ENCODE peak calls at places on chromosomes 5 and 9, in five cellular contexts. W, C, J, A and O are unnamed samples.

GRCh38 chr5:128276537-128277216 is 193.1 kb downstream of the SLC12A2 start:
- DNase-seq in C (no peak), A (peak; percentile 29), W (no peak), J (no peak), O (peak; percentile 29)

GRCh38 chr5:6461006-6461405 is 12.3 kb downstream of the UBE2QL1 start:
- DNase-seq in C (no peak), W (no peak), J (no peak), A (no peak), O (no peak)

GRCh38 chr9:98251554-98251953 is 3.9 kb downstream of the TBC1D2 start:
- DNase-seq in J (no peak), C (peak; percentile 73), A (peak; percentile 92), W (peak; percentile 64), O (peak; percentile 72)

GRCh38 chr5:87430863-87431262 is 18.1 kb upstream of the CCNH start:
- DNase-seq in J (no peak), A (no peak), C (no peak), W (no peak), O (no peak)

GRCh38 chr5:59088546-59088945 is 505.7 kb downstream of the RAB3C start:
- DNase-seq in C (no peak), A (no peak), J (no peak), W (no peak), O (no peak)

GRCh38 chr5:142151436-142152382 is 43.1 kb downstream of the NDFIP1 start:
- DNase-seq in C (peak; percentile 63), A (peak; percentile 78), J (peak; percentile 87), W (peak; percentile 91), O (peak; percentile 48)

GRCh38 chr9:120066315-120066714 is 513.7 kb downstream of the CDK5RAP2 start:
- DNase-seq in A (peak; percentile 88), C (no peak), W (no peak), J (no peak), O (no peak)

GRCh38 chr9:16131269-16131668 is 578.4 kb downstream of the CCDC171 start:
- DNase-seq in C (no peak), J (peak; percentile 56), A (peak; percentile 36), W (peak; percentile 55), O (no peak)

GRCh38 chr9:76609285-76610008 is 150.5 kb downstream of the GCNT1 start:
- DNase-seq in J (no peak), W (no peak), C (no peak), A (no peak), O (no peak)

GRCh38 chr9:96450613-96451544 is 910 bp downstream of the HABP4 start:
- DNase-seq in A (peak; percentile 56), C (no peak), W (peak; percentile 21), J (peak; percentile 52), O (no peak)

GRCh38 chr5:862367-863243 is 11.8 kb upstream of the ZDHHC11 start:
- DNase-seq in A (peak; percentile 38), J (no peak), C (no peak), W (peak; percentile 9), O (no peak)

GRCh38 chr5:158958048-158958994 is 141.4 kb downstream of the EBF1 start:
- DNase-seq in W (no peak), J (peak; percentile 89), A (peak; percentile 77), C (no peak), O (no peak)

DNA sequence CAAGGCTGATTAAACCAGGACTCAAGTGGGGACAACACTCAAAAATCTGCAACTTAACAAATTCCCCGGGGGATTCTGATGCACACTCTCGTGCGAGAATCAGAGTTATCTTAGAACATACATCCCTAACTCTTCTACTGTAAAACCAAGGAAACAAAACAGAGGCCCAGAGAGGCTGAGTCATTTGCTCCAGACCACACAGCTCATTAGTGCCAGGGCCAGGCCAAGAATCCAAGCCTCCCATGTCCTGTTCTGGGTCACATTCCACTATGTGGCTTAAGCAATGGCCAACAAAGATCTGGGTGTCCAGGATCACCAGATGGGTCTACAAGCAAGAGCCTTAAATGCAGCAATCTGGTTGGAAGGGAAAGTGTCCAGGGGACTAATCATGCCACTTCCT is 165.9 kb downstream of the ADAMTS12 start:
- DNase-seq in A (peak; percentile 74), J (no peak), W (no peak), C (no peak), O (no peak)
- TF ChIP-seq EZH2 in A (no peak), J (no peak), W (no peak), C (no peak), O (no peak)

GRCh38 chr5:177511796-177512675 is 2.4 kb upstream of the DOK3 start:
- DNase-seq in C (no peak), A (no peak), W (no peak), J (no peak), O (no peak)

GRCh38 chr5:177513500-177513899 is 3.3 kb downstream of the DDX41 start:
- DNase-seq in W (no peak), A (no peak), C (no peak), J (no peak), O (no peak)

GRCh38 chr5:177511181-177511580 is 1.6 kb upstream of the DOK3 start:
- DNase-seq in C (no peak), J (no peak), A (no peak), W (no peak), O (no peak)

GRCh38 chr5:177514541-177514940 is 2.2 kb downstream of the DDX41 start:
- DNase-seq in C (no peak), A (no peak), J (no peak), W (no peak), O (no peak)

GRCh38 chr5:177512736-177513380 is 3.2 kb upstream of the DOK3 start:
- DNase-seq in C (no peak), W (no peak), A (no peak), J (no peak), O (no peak)
- H3K4me3 ChIP-seq in C (no peak overlapping the region), W (no peak overlapping the region), A (no peak overlapping the region), J (no peak overlapping the region), O (no peak overlapping the region)

DNA sequence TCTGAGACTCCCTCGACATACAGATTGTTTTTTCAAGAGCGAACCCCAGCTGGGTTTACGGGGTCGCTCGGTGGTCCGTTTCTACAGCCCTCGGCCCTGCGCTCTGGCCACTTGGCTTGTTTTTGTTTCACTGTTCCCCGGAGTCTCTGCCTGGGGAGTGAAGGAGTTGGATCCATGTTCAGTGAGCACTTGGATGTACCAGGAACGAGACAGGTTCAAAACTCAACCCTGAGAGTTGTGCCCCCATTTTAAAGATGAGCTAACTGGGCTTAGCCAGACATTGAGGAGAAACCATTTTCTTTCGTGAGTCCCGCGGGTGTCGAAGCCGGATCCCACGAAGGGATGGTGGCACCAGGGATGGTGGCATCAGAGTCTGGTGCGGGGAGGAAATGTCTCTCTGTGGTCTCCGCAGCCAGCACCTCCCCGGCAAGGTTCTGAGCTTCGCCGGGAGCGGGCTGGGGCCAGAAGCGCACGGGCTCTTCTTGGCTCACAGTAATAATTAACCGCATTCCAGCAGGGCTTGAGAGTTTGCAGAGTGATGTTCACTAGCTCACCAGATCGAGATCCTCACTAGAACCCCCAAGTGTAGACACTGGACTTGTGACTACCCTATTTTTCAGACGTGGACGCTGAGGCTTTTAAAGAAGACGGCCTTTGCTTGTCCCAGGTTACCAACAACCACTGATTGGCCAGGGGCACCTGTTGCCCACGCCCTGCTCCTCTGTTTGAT is 1.0 kb downstream of the MSX2 start:
- DNase-seq in A (no peak), C (no peak), J (no peak), W (no peak), O (no peak)
- TF ChIP-seq EZH2 in A (no peak), C (no peak), J (peak; percentile 86), W (no peak), O (no peak)

GRCh38 chr5:14668247-14668646 is 3.7 kb downstream of the OTULIN start:
- DNase-seq in A (no peak), C (no peak), W (no peak), J (no peak), O (no peak)

GRCh38 chr5:14665949-14666741 is 1.6 kb downstream of the OTULIN start:
- DNase-seq in A (peak; percentile 85), W (no peak), J (peak; percentile 44), C (no peak), O (no peak)

GRCh38 chr5:14667770-14668169 is 3.3 kb downstream of the OTULIN start:
- DNase-seq in J (no peak), C (no peak), A (no peak), W (no peak), O (no peak)

GRCh38 chr5:14665110-14665822 is 748 bp downstream of the OTULIN start:
- DNase-seq in W (no peak), C (no peak), J (peak; percentile 60), A (peak; percentile 59), O (peak; percentile 52)

DNA sequence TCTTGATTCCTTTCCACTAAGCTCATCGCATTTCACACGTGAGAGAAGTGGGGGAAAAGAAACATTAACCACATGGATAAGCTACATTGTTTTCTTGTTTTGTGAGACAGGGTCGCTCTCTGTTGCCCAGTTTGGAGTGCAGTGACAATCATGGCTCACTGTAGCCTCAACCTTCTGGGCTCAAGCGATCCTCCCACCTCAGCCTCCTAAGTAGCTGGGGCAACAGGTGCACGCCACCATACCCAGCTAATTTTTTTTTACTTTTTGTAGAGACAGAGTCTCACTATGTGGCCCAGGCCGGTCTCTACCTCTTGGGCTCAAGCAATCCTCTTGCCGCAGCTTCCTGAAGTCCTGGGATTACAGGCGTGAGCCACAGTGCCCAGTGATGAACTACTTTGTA is 2.8 kb downstream of the OTULIN start:
- DNase-seq in W (no peak), J (no peak), C (no peak), A (no peak), O (no peak)
- H3K4me3 ChIP-seq in W (no peak overlapping the region), J (no peak overlapping the region), C (no peak overlapping the region), A (no peak overlapping the region), O (no peak overlapping the region)

GRCh38 chr5:180910735-180911134 is 11.8 kb downstream of the BTNL8 start:
- DNase-seq in A (peak; percentile 4), C (no peak), W (no peak), J (no peak), O (no peak)
- TF ChIP-seq EZH2 in A (no peak), C (no peak), W (no peak), J (no peak), O (no peak)

GRCh38 chr9:110047232-110047954 is 160.6 kb downstream of the C9orf152 start:
- DNase-seq in A (no peak), C (no peak), W (no peak), J (peak; percentile 77), O (no peak)
- H3K4me3 ChIP-seq in A (no peak overlapping the region), C (no peak overlapping the region), W (no peak overlapping the region), J (peak overlapping the region; percentile 90), O (no peak overlapping the region)

GRCh38 chr9:77648458-77649108 is 461 bp upstream of the GNA14 start:
- DNase-seq in J (peak; percentile 81), A (peak; percentile 21), C (no peak), W (peak; percentile 22), O (peak; percentile 70)
- TF ChIP-seq EZH2 in J (no peak), A (no peak), C (no peak), W (no peak), O (no peak)